ENCODE peak calls at places on chromosomes 1 and 21, in seven cellular contexts. X, O, N, I, U, H and Y are unnamed samples.

GRCh38 chr1:64664287-64664686 is 80.6 kb upstream of the RAVER2 start:
- DNase-seq in X (no peak), O (no peak), N (no peak), I (no peak), U (no peak), H (no peak), Y (no peak)

GRCh38 chr1:4081806-4082645 is 182.0 kb upstream of the C1orf174 start:
- DNase-seq in X (no peak), O (no peak), N (no peak), I (no peak), U (no peak), H (no peak), Y (no peak)

GRCh38 chr1:95169544-95169943 is 52.4 kb downstream of the TLCD4 start:
- DNase-seq in X (no peak), O (no peak), N (no peak), I (no peak), U (peak), H (no peak), Y (no peak)

GRCh38 chr1:910881-911721 is 12.6 kb upstream of the SAMD11 start:
- DNase-seq in X (peak), O (peak), N (peak), I (no peak), U (peak), H (no peak), Y (no peak)

GRCh38 chr1:206521002-206521585 is 13.8 kb downstream of the RASSF5 start:
- DNase-seq in X (no peak), O (no peak), N (no peak), I (no peak), U (no peak), H (no peak), Y (no peak)

GRCh38 chr1:180838535-180838934 is 74.2 kb upstream of the KIAA1614 start:
- DNase-seq in X (no peak), O (no peak), N (no peak), I (no peak), U (no peak), H (no peak), Y (no peak)

GRCh38 chr1:17305576-17306095 is 2.4 kb upstream of the PADI4 start:
- DNase-seq in X (no peak), O (no peak), N (no peak), I (no peak), U (no peak), H (no peak), Y (no peak)

GRCh38 chr1:109214695-109215623 is 1.2 kb downstream of the SARS1 start:
- DNase-seq in X (peak), O (peak), N (peak), I (peak), U (no peak), H (peak), Y (peak)

GRCh38 chr1:33010946-33011731 is 25.5 kb downstream of the AK2 start:
- DNase-seq in X (peak), O (peak), N (peak), I (peak), U (no peak), H (no peak), Y (no peak)

GRCh38 chr21:29753216-29753615 is 186.6 kb downstream of the GRIK1 start:
- DNase-seq in X (no peak), O (no peak), N (peak), I (no peak), U (no peak), H (no peak), Y (peak)

GRCh38 chr1:29332204-29332603 is 95.9 kb downstream of the PTPRU start:
- DNase-seq in X (peak), O (no peak), N (peak), I (peak), U (peak), H (peak), Y (no peak)

GRCh38 chr1:150225546-150225945 is 10.4 kb downstream of the ANP32E start:
- DNase-seq in X (no peak), O (no peak), N (no peak), I (no peak), U (no peak), H (no peak), Y (no peak)

GRCh38 chr1:150227228-150227627 is 8.7 kb downstream of the ANP32E start:
- DNase-seq in X (no peak), O (no peak), N (no peak), I (no peak), U (no peak), H (no peak), Y (no peak)

GRCh38 chr1:150226486-150226885 is 9.4 kb downstream of the ANP32E start:
- DNase-seq in X (no peak), O (no peak), N (no peak), I (no peak), U (no peak), H (no peak), Y (no peak)

GRCh38 chr1:150221552-150221951 is 14.4 kb downstream of the ANP32E start:
- DNase-seq in X (no peak), O (no peak), N (peak), I (peak), U (no peak), H (no peak), Y (no peak)
- TF ChIP-seq CTCF in X (peak), O (no peak), N (peak), I (peak), U (peak), H (peak), Y (peak)

DNA sequence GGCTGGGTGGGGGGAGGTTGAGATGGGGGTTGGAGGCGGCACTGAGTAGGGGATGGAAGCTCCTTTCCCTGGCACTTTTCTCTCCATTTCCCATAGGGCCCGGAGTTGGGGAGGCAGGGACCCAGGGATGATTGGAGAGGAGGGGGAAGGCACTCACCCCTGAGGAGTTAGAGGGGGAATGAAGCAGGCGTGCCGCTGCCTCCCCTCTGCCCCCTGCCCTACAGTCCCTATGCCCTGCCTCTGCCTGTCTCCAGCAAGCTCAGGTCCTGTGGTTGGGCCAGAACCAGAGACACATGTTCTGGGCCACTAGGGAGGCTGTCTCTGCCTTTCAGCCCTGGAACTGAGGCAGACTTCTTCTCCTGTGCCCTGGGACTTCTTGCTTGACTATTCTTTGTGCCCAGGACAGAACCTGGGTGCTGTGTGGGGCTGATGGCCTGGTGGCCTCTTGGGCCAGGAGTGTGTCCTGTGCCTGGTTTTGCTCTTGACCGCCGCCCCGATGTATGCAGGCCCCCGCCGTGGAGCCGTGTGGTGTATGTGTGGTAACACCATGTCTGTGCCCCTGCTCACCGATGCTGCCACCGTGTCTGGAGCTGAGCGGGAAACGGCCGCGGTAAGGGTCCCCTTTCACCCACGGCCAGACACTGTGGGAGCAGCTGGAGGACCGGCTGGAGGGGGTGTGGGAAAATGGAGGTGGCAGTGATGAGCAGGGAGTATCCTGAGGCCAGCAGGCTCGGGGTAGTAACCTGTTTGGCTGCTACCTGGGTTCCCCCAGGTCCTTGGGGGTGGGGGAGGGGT is 1.4 kb downstream of the LYPLA2 start:
- DNase-seq in X (no peak), O (no peak), N (no peak), I (no peak), U (no peak), H (no peak), Y (no peak)
- H3K4me3 ChIP-seq in X (peak), O (peak), N (peak), I (peak), U (peak), H (peak), Y (peak)

GRCh38 chr1:224521904-224522734 is 87.5 kb upstream of the WDR26 start:
- DNase-seq in X (no peak), O (no peak), N (no peak), I (no peak), U (no peak), H (no peak), Y (no peak)
- TF ChIP-seq CTCF in X (no peak), O (no peak), N (peak), I (no peak), U (peak), H (no peak), Y (peak)

GRCh38 chr1:151146416-151147131 is at the start of gene SEMA6C:
- DNase-seq in X (peak), O (peak), N (peak), I (peak), U (peak), H (peak), Y (peak)

GRCh38 chr1:151145158-151146071 is 1.0 kb downstream of the SEMA6C start:
- DNase-seq in X (no peak), O (no peak), N (peak), I (peak), U (no peak), H (no peak), Y (no peak)

GRCh38 chr1:151146072-151146415 is 387 bp downstream of the SEMA6C start:
- DNase-seq in X (peak), O (no peak), N (no peak), I (no peak), U (no peak), H (no peak), Y (no peak)

GRCh38 chr1:151147132-151147503 is 687 bp upstream of the SEMA6C start:
- DNase-seq in X (no peak), O (peak), N (peak), I (no peak), U (no peak), H (no peak), Y (no peak)

GRCh38 chr1:151147685-151148084 is 1.3 kb upstream of the SEMA6C start:
- DNase-seq in X (no peak), O (no peak), N (no peak), I (no peak), U (no peak), H (no peak), Y (no peak)
- H3K4me3 ChIP-seq in X (no peak), O (no peak), N (no peak), I (no peak), U (no peak), H (no peak), Y (no peak)

DNA sequence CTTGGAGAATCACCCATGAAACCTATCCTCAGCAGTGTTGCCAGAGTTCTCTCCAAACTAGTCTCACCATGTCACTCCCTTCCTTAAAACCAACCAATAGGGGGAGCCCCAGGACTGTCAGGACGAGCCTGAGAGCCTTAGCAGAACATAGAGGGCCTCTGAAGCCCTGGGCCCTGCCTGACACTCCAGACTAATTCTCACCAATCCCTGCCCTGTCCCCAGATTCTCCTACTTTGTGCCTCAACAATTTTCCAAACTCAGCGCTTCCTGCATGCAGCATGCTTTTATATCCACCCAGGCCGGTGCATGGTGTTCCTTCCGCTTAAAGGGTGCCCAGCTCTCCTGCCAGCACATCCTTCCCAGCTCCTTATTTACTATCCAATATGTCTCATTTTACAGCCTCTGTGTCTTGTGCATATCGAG is 42.7 kb downstream of the HSD3B1 start:
- DNase-seq in X (peak), O (peak), N (peak), I (peak), U (peak), H (peak), Y (peak)
- TF ChIP-seq CTCF in X (peak), O (no peak), N (peak), I (peak), U (peak), H (peak), Y (peak)

DNA sequence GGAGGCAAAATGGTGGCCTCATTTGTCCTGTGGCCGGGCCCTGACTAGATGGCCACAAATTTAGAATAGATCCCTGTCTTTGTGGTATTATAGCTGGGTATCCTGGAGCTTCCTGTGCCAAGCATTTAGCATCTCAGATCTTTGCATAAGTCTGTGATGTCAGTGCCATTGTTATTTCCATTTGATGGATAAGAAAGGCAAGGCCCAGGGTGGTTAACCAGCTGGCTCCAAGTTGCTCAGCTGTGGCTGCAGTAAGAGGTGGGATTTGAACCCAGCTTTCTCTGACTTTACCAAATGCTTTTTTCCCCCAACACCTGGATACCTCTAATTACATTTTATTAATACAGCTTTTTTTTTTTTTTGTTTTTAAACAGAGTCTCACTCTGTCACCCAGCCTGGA is 11.7 kb upstream of the TNFRSF8 start:
- DNase-seq in X (no peak), O (no peak), N (no peak), I (no peak), U (no peak), H (no peak), Y (no peak)
- H3K4me3 ChIP-seq in X (no peak), O (no peak), N (no peak), I (no peak), U (no peak), H (no peak), Y (no peak)

GRCh38 chr1:62433861-62434611 is 2.8 kb upstream of the USP1 start:
- DNase-seq in X (no peak), O (no peak), N (no peak), I (peak), U (no peak), H (no peak), Y (no peak)
- TF ChIP-seq CTCF in X (no peak), O (no peak), N (no peak), I (no peak), U (no peak), H (no peak), Y (no peak)

GRCh38 chr1:156437054-156437453 is 63.5 kb downstream of the MEF2D start:
- DNase-seq in X (no peak), O (no peak), N (no peak), I (no peak), U (no peak), H (no peak), Y (no peak)
- H3K4me3 ChIP-seq in X (no peak), O (no peak), N (no peak), I (no peak), U (no peak), H (no peak), Y (no peak)